ENCODE peak calls at places on chromosomes 1 and 21, in four cellular contexts. L is WTC11, H is K562, E is HepG2. T is an unnamed sample.

GRCh38 chr1:94743866-94744265 is 76.3 kb upstream of the SLC44A3 start:
- DNase-seq in L (no peak), H (no peak), E (no peak), T (no peak)

GRCh38 chr1:41780916-41781315 is 137.8 kb downstream of the HIVEP3 start:
- DNase-seq in L (no peak), H (no peak), E (no peak), T (no peak)

GRCh38 chr1:167043752-167044488 is 46.3 kb downstream of the GPA33 start:
- DNase-seq in L (peak), H (peak), E (peak), T (peak)

GRCh38 chr1:208997726-208998312 is 585.7 kb upstream of the CAMK1G start:
- DNase-seq in L (no peak), H (no peak), E (no peak), T (no peak)

GRCh38 chr1:44707959-44708831 is 22.8 kb downstream of the RNU5D-1 start:
- DNase-seq in L (peak), H (peak), E (peak), T (peak)

GRCh38 chr21:20424943-20425342 is 573.3 kb upstream of the NCAM2 start:
- DNase-seq in L (peak), H (no peak), E (no peak), T (no peak)

GRCh38 chr1:9135145-9135836 is 6.4 kb upstream of the GPR157 start:
- DNase-seq in L (no peak), H (no peak), E (no peak), T (no peak)

GRCh38 chr1:10818262-10819197 is 22.1 kb upstream of the CASZ1 start:
- DNase-seq in L (no peak), H (no peak), E (no peak), T (no peak)

GRCh38 chr1:11515403-11516300 is 36.7 kb downstream of the DISP3 start:
- DNase-seq in L (peak), H (no peak), E (no peak), T (no peak)

GRCh38 chr1:46719689-46720088 is 775 bp upstream of the EFCAB14 start:
- DNase-seq in L (no peak), H (peak), E (no peak), T (peak)

GRCh38 chr21:36859744-36860501 is 106.5 kb downstream of the HLCS start:
- DNase-seq in L (peak), H (peak), E (peak), T (peak)

GRCh38 chr1:14733053-14733778 is 134.7 kb downstream of the KAZN start:
- DNase-seq in L (peak), H (no peak), E (peak), T (no peak)

GRCh38 chr21:36065497-36066036 is 4.3 kb upstream of the CBR1 start:
- DNase-seq in L (no peak), H (peak), E (peak), T (no peak)

GRCh38 chr1:3480369-3480719 is 25.9 kb downstream of the ARHGEF16 start:
- DNase-seq in L (no peak), H (no peak), E (peak), T (no peak)

GRCh38 chr1:104648269-104648691 is 898.6 kb downstream of the AMY1C start:
- DNase-seq in L (no peak), H (no peak), E (peak), T (peak)

GRCh38 chr1:55539652-55540512 is 324.7 kb upstream of the USP24 start:
- DNase-seq in L (no peak), H (no peak), E (no peak), T (no peak)

GRCh38 chr1:40004857-40005256 is 35.7 kb upstream of the CAP1 start:
- DNase-seq in L (no peak), H (no peak), E (no peak), T (no peak)

GRCh38 chr21:34639882-34640788 is 25.2 kb upstream of the RCAN1 start:
- DNase-seq in L (no peak), H (peak), E (no peak), T (no peak)

GRCh38 chr1:145975216-145975615 is 10.7 kb downstream of the POLR3GL start:
- DNase-seq in L (no peak), H (no peak), E (no peak), T (no peak)

GRCh38 chr1:86487131-86487804 is 18.5 kb downstream of the CLCA1 start:
- DNase-seq in L (no peak), H (no peak), E (no peak), T (no peak)

GRCh38 chr21:32359719-32360260 is 33.0 kb downstream of the URB1 start:
- DNase-seq in L (no peak), H (no peak), E (peak), T (no peak)

GRCh38 chr1:50858761-50859160 is 101.3 kb downstream of the FAF1 start:
- DNase-seq in L (no peak), H (no peak), E (no peak), T (no peak)

GRCh38 chr1:62841587-62842169 is 57.7 kb downstream of the ATG4C start:
- DNase-seq in L (no peak), H (peak), E (peak), T (peak)

GRCh38 chr1:185646202-185646683 is 87.9 kb upstream of the HMCN1 start:
- DNase-seq in L (no peak), H (no peak), E (peak), T (peak)

GRCh38 chr1:107535091-107535490 is 394.3 kb downstream of the NTNG1 start:
- DNase-seq in L (no peak), H (no peak), E (no peak), T (no peak)

GRCh38 chr1:160206421-160207117 is 1.4 kb downstream of the PEA15 start:
- DNase-seq in L (no peak), H (peak), E (no peak), T (no peak)

GRCh38 chr1:220888665-220888986 is 9.4 kb downstream of the HLX start:
- DNase-seq in L (no peak), H (no peak), E (no peak), T (no peak)

GRCh38 chr1:220889333-220889732 is 10.1 kb downstream of the HLX start:
- DNase-seq in L (no peak), H (no peak), E (no peak), T (no peak)

GRCh38 chr1:220886470-220887201 is 7.4 kb downstream of the HLX start:
- DNase-seq in L (no peak), H (no peak), E (no peak), T (no peak)

GRCh38 chr1:220887202-220887867 is 8.1 kb downstream of the HLX start:
- DNase-seq in L (peak), H (no peak), E (no peak), T (no peak)

GRCh38 chr1:220887868-220888664 is 8.8 kb downstream of the HLX start:
- DNase-seq in L (no peak), H (no peak), E (no peak), T (no peak)
- TF ChIP-seq ELF4 in L (no peak), H (no peak), E (no peak), T (no peak)

GRCh38 chr1:33256335-33256700 is at the start of gene ZNF362:
- DNase-seq in L (peak), H (peak), E (no peak), T (peak)
- TF ChIP-seq ELF4 in L (no peak), H (no peak), E (no peak), T (no peak)

GRCh38 chr1:173523329-173523728 is 46.2 kb downstream of the PRDX6 start:
- DNase-seq in L (no peak), H (no peak), E (peak), T (no peak)

GRCh38 chr1:173527151-173527826 is 50.2 kb downstream of the PRDX6 start:
- DNase-seq in L (no peak), H (peak), E (no peak), T (no peak)

GRCh38 chr1:173520799-173521198 is 43.7 kb downstream of the PRDX6 start:
- DNase-seq in L (no peak), H (no peak), E (no peak), T (no peak)

GRCh38 chr1:173529106-173529505 is 52.0 kb downstream of the PRDX6 start:
- DNase-seq in L (no peak), H (no peak), E (no peak), T (no peak)

GRCh38 chr1:173525936-173526335 is 48.8 kb downstream of the PRDX6 start:
- DNase-seq in L (no peak), H (no peak), E (no peak), T (no peak)
- TF ChIP-seq ELF4 in L (no peak), H (no peak), E (no peak), T (no peak)

GRCh38 chr1:247360116-247360898 is 28.6 kb upstream of the ZNF496 start:
- DNase-seq in L (no peak), H (peak), E (no peak), T (no peak)
- TF ChIP-seq ELF4 in L (no peak), H (peak), E (no peak), T (no peak)

GRCh38 chr1:234840253-234840652 is 230.3 kb upstream of the IRF2BP2 start:
- DNase-seq in L (no peak), H (no peak), E (no peak), T (no peak)

GRCh38 chr1:234840843-234841242 is 230.9 kb upstream of the IRF2BP2 start:
- DNase-seq in L (no peak), H (no peak), E (no peak), T (no peak)

GRCh38 chr1:234842726-234843641 is 233.0 kb upstream of the IRF2BP2 start:
- DNase-seq in L (no peak), H (peak), E (no peak), T (no peak)

GRCh38 chr1:234839663-234840062 is 229.7 kb upstream of the IRF2BP2 start:
- DNase-seq in L (no peak), H (no peak), E (peak), T (no peak)

DNA sequence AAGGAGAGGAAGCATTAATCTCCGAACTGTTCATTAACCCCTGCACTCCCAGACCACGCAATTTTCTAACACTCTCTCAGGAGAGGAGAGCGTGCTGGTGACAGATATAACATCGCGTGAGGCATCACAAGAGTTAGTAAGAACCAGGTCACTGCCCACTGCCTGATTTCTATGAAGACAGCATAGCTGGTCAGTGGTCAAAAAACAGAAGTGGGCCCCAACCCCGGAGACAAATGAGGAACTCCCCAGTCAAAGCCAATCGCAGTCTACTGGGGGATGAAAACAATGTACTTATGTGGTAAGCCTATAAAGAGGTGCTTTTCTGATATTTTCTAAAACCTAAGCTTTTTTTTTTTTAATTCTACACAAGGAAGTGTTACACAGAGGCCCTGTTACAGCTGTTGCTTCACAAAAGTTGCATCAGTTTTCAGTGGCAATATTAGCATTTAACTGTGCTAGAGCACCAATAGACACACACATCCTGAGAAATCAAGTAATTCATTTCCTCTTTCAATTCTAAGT is 231.8 kb upstream of the IRF2BP2 start:
- DNase-seq in L (no peak), H (peak), E (no peak), T (no peak)
- TF ChIP-seq ELF4 in L (no peak), H (no peak), E (no peak), T (no peak)

GRCh38 chr1:111030590-111030989 is 66.9 kb upstream of the LRIF1 start:
- DNase-seq in L (peak), H (peak), E (peak), T (peak)

GRCh38 chr1:111032295-111032897 is 68.7 kb upstream of the LRIF1 start:
- DNase-seq in L (no peak), H (peak), E (peak), T (peak)
- TF ChIP-seq ELF4 in L (no peak), H (no peak), E (no peak), T (no peak)